ENCODE peak calls at places on chromosomes 12 and 14, in four cellular contexts. A is GM12878, M is H1, G is HepG2. T is an unnamed sample.
A peak's percentile ranks its signal among the peaks of the same experiment; 100 is the strongest.

GRCh38 chr14:22483863-22484593 is 105.0 kb downstream of the DAD1 start:
- DNase-seq in M (no peak), A (no peak), G (no peak), T (no peak)

GRCh38 chr14:106276326-106277267 is 750.2 kb downstream of the TMEM121 start:
- DNase-seq in A (no peak), G (no peak), M (no peak), T (no peak)

GRCh38 chr14:32601908-32602307 is 272.8 kb downstream of the AKAP6 start:
- DNase-seq in A (no peak), M (no peak), G (no peak), T (no peak)

GRCh38 chr12:80622271-80622670 is 85.2 kb upstream of the MYF6 start:
- DNase-seq in A (no peak), G (no peak), M (no peak), T (no peak)

GRCh38 chr14:85296466-85297210 is 233.3 kb upstream of the FLRT2 start:
- DNase-seq in G (no peak), M (no peak), A (no peak), T (no peak)

GRCh38 chr14:24075485-24076301 is 4.3 kb downstream of the CPNE6 start:
- DNase-seq in A (no peak), M (no peak), G (no peak), T (no peak)

GRCh38 chr14:85060116-85060515 is 469.8 kb upstream of the FLRT2 start:
- DNase-seq in G (no peak), A (no peak), M (no peak), T (no peak)

GRCh38 chr12:18158774-18159557 is 69.0 kb upstream of the RERGL start:
- DNase-seq in M (peak; percentile 54), A (no peak), G (peak; percentile 35), T (peak; percentile 87)

GRCh38 chr14:83975435-83976222 is 1554.3 kb upstream of the FLRT2 start:
- DNase-seq in A (no peak), G (no peak), M (no peak), T (no peak)

GRCh38 chr12:8993827-8994226 is 4.5 kb downstream of the KLRG1 start:
- DNase-seq in G (no peak), A (no peak), M (no peak), T (no peak)

GRCh38 chr12:15852383-15852782 is 29.8 kb upstream of the STRAP start:
- DNase-seq in A (no peak), M (no peak), G (no peak), T (no peak)

GRCh38 chr14:61678966-61679365 is 16.3 kb upstream of the HIF1A start:
- DNase-seq in A (no peak), G (no peak), M (no peak), T (no peak)

GRCh38 chr14:101588286-101588975 is 27.1 kb downstream of the DIO3 start:
- DNase-seq in G (no peak), A (no peak), M (no peak), T (no peak)

GRCh38 chr12:94055528-94055927 is 92.8 kb upstream of the PLXNC1 start:
- DNase-seq in M (no peak), A (no peak), G (no peak), T (no peak)

GRCh38 chr14:55130194-55130550 is 1.1 kb downstream of the LGALS3 start:
- DNase-seq in M (no peak), G (peak; percentile 34), A (no peak), T (no peak)

GRCh38 chr12:71626768-71627167 is 36.9 kb downstream of the ZFC3H1 start:
- DNase-seq in G (peak; percentile 45), M (no peak), A (no peak), T (no peak)

GRCh38 chr14:64467131-64467530 is 1.8 kb downstream of the AKAP5 start:
- DNase-seq in A (no peak), M (no peak), G (no peak), T (no peak)

GRCh38 chr14:68967459-68967940 is 11.6 kb downstream of the ACTN1 start:
- DNase-seq in M (no peak), G (no peak), A (no peak), T (no peak)

GRCh38 chr12:107843351-107844311 is 69.1 kb downstream of the ASCL4 start:
- DNase-seq in G (no peak), A (no peak), M (peak; percentile 72), T (no peak)

GRCh38 chr14:95304342-95304741 is 15.4 kb downstream of the CLMN start:
- DNase-seq in A (no peak), G (no peak), M (no peak), T (no peak)

GRCh38 chr12:46915082-46915481 is 89.3 kb upstream of the SLC38A4 start:
- DNase-seq in A (no peak), G (no peak), M (no peak), T (no peak)

GRCh38 chr14:78401866-78402265 is 231.7 kb downstream of the NRXN3 start:
- DNase-seq in G (no peak), A (no peak), M (no peak), T (no peak)

GRCh38 chr14:100067971-100068959 is 3.0 kb downstream of the EVL start:
- DNase-seq in G (no peak), A (peak; percentile 89), M (peak; percentile 33), T (no peak)

GRCh38 chr12:650983-651382 is 12.3 kb downstream of the NINJ2 start:
- DNase-seq in A (no peak), M (no peak), G (no peak), T (no peak)

GRCh38 chr12:116135209-116135930 is 142.1 kb downstream of the MED13L start:
- DNase-seq in M (no peak), A (no peak), G (peak; percentile 28), T (no peak)

GRCh38 chr14:95208598-95208997 is 51.3 kb upstream of the DICER1 start:
- DNase-seq in A (no peak), G (no peak), M (no peak), T (no peak)

GRCh38 chr12:44193281-44193680 is 357.4 kb downstream of the TMEM117 start:
- DNase-seq in A (peak; percentile 65), G (no peak), M (no peak), T (peak; percentile 6)

GRCh38 chr12:18472304-18472703 is 211.0 kb downstream of the PIK3C2G start:
- DNase-seq in M (no peak), A (no peak), G (no peak), T (no peak)

GRCh38 chr12:103632554-103633216 is 45.6 kb downstream of the STAB2 start:
- DNase-seq in A (peak; percentile 31), G (peak; percentile 66), M (peak; percentile 97), T (peak; percentile 69)

GRCh38 chr12:19223018-19223417 is 93.5 kb downstream of the PLEKHA5 start:
- DNase-seq in M (no peak), G (no peak), A (no peak), T (no peak)

GRCh38 chr12:71640316-71640715 is 23.3 kb downstream of the ZFC3H1 start:
- DNase-seq in M (no peak), G (no peak), A (no peak), T (no peak)

GRCh38 chr12:53299101-53299453 is 418 bp upstream of the MYG1 start:
- DNase-seq in G (peak; percentile 23), A (no peak), M (no peak), T (no peak)

GRCh38 chr12:64946132-64946829 is 121.8 kb downstream of the TBC1D30 start:
- DNase-seq in G (no peak), M (no peak), A (no peak), T (no peak)

GRCh38 chr14:99968156-99968920 is 96.9 kb upstream of the EVL start:
- DNase-seq in M (no peak), A (no peak), G (no peak), T (no peak)

GRCh38 chr12:116454950-116455447 is 104.2 kb upstream of the MAP1LC3B2 start:
- DNase-seq in A (no peak), M (no peak), G (no peak), T (no peak)

DNA sequence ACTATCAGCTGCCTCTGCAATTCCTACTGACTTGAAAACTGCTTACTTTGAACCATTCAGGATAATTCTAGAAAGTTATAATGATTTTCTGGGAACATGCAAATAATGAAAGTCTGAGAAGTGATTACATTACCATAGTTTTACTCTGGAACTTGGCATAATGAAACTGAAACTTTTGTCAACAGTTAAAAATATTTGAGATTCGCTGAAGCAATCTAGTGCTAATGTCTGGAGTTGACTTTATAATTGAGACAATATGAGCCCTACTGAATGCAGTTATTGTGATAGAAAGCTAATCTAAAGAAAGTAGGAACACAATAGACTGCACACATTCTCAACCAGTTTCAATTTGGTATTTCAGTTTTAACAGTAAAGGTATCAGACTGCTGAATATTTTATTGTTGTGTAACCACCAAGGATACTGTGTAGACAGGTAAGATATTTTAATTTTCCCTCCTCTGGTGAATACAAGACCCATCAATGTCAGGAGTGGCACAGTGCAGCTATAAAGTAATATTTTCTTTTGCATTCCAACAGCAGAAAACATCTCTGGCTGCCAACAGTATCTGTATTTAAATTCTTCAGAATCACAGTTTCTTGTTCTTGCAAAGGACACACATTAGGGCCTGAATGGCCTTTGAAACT is 483.5 kb downstream of the ATP23 start:
- DNase-seq in A (no peak), G (no peak), M (no peak), T (no peak)
- H3K9ac ChIP-seq in A (no peak overlapping the region), G (no peak overlapping the region), M (no peak overlapping the region), T (no peak overlapping the region)

GRCh38 chr14:93476305-93476704 is 45.6 kb downstream of the UNC79 start:
- DNase-seq in A (no peak), M (no peak), G (no peak), T (no peak)

GRCh38 chr14:93480867-93481266 is 50.1 kb downstream of the UNC79 start:
- DNase-seq in G (no peak), M (no peak), A (no peak), T (no peak)

GRCh38 chr14:93481758-93482157 is 51.0 kb downstream of the UNC79 start:
- DNase-seq in M (no peak), A (no peak), G (no peak), T (no peak)
- TF ChIP-seq SUZ12 in M (no peak), A (no peak), G (no peak), T (no peak)

GRCh38 chr12:56724989-56725722 is at the start of gene NACA:
- DNase-seq in M (peak; percentile 91), A (peak; percentile 91), G (peak; percentile 95), T (peak; percentile 93)
- H3K4me1 ChIP-seq in M (peaks cover 25% of the 10 kb centered on the region), A (peaks cover 28% of the 10 kb centered on the region), G (peaks cover 36% of the 10 kb centered on the region), T (peaks cover 14% of the 10 kb centered on the region)

GRCh38 chr12:83451189-83451588 is 764.5 kb downstream of the TMTC2 start:
- DNase-seq in A (no peak), M (no peak), G (no peak), T (no peak)
- H3K9ac ChIP-seq in A (no peak overlapping the region), M (no peak overlapping the region), G (no peak overlapping the region), T (no peak overlapping the region)

DNA sequence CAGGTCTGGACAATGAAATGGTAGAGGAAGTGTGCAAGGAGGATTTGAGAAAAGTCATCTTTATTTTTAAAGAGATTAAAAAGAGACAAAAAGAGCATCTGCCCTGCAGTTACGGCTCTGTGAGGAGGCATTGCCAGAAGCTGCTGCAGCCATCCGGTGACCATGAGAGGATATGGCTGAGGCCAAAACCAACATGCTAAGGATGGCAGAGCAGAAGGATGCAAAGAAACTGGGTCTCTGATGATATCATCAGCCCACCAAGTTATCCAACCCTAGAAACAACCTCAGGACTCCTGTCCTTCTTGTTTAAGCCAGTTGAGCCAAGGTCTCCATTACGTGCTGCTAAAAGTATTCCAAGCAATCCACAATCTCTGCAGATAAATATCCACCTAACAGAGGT is 48.0 kb upstream of the CCND2 start:
- DNase-seq in A (no peak), G (no peak), M (peak; percentile 19), T (no peak)
- TF ChIP-seq SUZ12 in A (no peak), G (no peak), M (no peak), T (no peak)

GRCh38 chr12:124519741-124520140 is 47.7 kb downstream of the NCOR2 start:
- DNase-seq in M (no peak), A (no peak), G (no peak), T (no peak)
- H3K4me1 ChIP-seq in M (peaks cover 18% of the 10 kb centered on the region), A (peaks cover 6% of the 10 kb centered on the region), G (peaks cover 29% of the 10 kb centered on the region), T (peaks cover 21% of the 10 kb centered on the region)

GRCh38 chr12:49974677-49975369 is 2.1 kb downstream of the AQP6 start:
- DNase-seq in G (no peak), M (no peak), A (no peak), T (no peak)
- H3K9ac ChIP-seq in G (peak overlapping the region; percentile 35), M (no peak overlapping the region), A (no peak overlapping the region), T (no peak overlapping the region)